ENCODE peak calls at places on chromosomes 5 and 9, in six cellular contexts. One of them, this sample, is unnamed.

GRCh38 chr5:601771-602465 is 10.2 kb upstream of the CEP72 start:
- DNase-seq in stimulated activated CD8-positive, alpha-beta memory T cell treated with anti-CD3 and anti-CD28 coated beads, Interleukin-15, amount 100 ng/mL, for 24 hours: no peak
- DNase-seq in stimulated activated effector memory CD8-positive, alpha-beta T cell treated with anti-CD3 and anti-CD28 coated beads, Interleukin-12 subunit alpha, Interleukin-12 subunit beta, amount 100 ng/mL, for 72 hours: no peak
- DNase-seq in H9: no peak
- DNase-seq in ovary: no peak
- DNase-seq in AG08396: no peak
- DNase-seq in this sample: no peak

GRCh38 chr5:115435065-115435775 is 109.4 kb downstream of the FEM1C start:
- DNase-seq in AG08396: no peak
- DNase-seq in stimulated activated CD8-positive, alpha-beta memory T cell treated with anti-CD3 and anti-CD28 coated beads, Interleukin-15, amount 100 ng/mL, for 24 hours: no peak
- DNase-seq in H9: no peak
- DNase-seq in stimulated activated effector memory CD8-positive, alpha-beta T cell treated with anti-CD3 and anti-CD28 coated beads, Interleukin-12 subunit alpha, Interleukin-12 subunit beta, amount 100 ng/mL, for 72 hours: no peak
- DNase-seq in ovary: no peak
- DNase-seq in this sample: no peak

GRCh38 chr9:126150411-126151030 is 176.1 kb upstream of the MVB12B start:
- DNase-seq in ovary: no peak
- DNase-seq in stimulated activated effector memory CD8-positive, alpha-beta T cell treated with anti-CD3 and anti-CD28 coated beads, Interleukin-12 subunit alpha, Interleukin-12 subunit beta, amount 100 ng/mL, for 72 hours: no peak
- DNase-seq in H9: peak
- DNase-seq in stimulated activated CD8-positive, alpha-beta memory T cell treated with anti-CD3 and anti-CD28 coated beads, Interleukin-15, amount 100 ng/mL, for 24 hours: no peak
- DNase-seq in AG08396: no peak
- DNase-seq in this sample: no peak

GRCh38 chr9:114813717-114814418 is 8.0 kb upstream of the TNFSF15 start:
- DNase-seq in AG08396: no peak
- DNase-seq in H9: no peak
- DNase-seq in stimulated activated effector memory CD8-positive, alpha-beta T cell treated with anti-CD3 and anti-CD28 coated beads, Interleukin-12 subunit alpha, Interleukin-12 subunit beta, amount 100 ng/mL, for 72 hours: no peak
- DNase-seq in ovary: no peak
- DNase-seq in stimulated activated CD8-positive, alpha-beta memory T cell treated with anti-CD3 and anti-CD28 coated beads, Interleukin-15, amount 100 ng/mL, for 24 hours: no peak
- DNase-seq in this sample: no peak

GRCh38 chr9:126036881-126037291 is 289.7 kb downstream of the PBX3 start:
- DNase-seq in stimulated activated effector memory CD8-positive, alpha-beta T cell treated with anti-CD3 and anti-CD28 coated beads, Interleukin-12 subunit alpha, Interleukin-12 subunit beta, amount 100 ng/mL, for 72 hours: no peak
- DNase-seq in AG08396: no peak
- DNase-seq in stimulated activated CD8-positive, alpha-beta memory T cell treated with anti-CD3 and anti-CD28 coated beads, Interleukin-15, amount 100 ng/mL, for 24 hours: no peak
- DNase-seq in ovary: no peak
- DNase-seq in H9: no peak
- DNase-seq in this sample: no peak

GRCh38 chr5:132226516-132227234 is 978 bp downstream of the P4HA2 start:
- DNase-seq in ovary: peak
- DNase-seq in stimulated activated effector memory CD8-positive, alpha-beta T cell treated with anti-CD3 and anti-CD28 coated beads, Interleukin-12 subunit alpha, Interleukin-12 subunit beta, amount 100 ng/mL, for 72 hours: no peak
- DNase-seq in AG08396: no peak
- DNase-seq in stimulated activated CD8-positive, alpha-beta memory T cell treated with anti-CD3 and anti-CD28 coated beads, Interleukin-15, amount 100 ng/mL, for 24 hours: no peak
- DNase-seq in H9: peak
- DNase-seq in this sample: peak

GRCh38 chr9:119020730-119021333 is 348.4 kb downstream of the BRINP1 start:
- DNase-seq in stimulated activated effector memory CD8-positive, alpha-beta T cell treated with anti-CD3 and anti-CD28 coated beads, Interleukin-12 subunit alpha, Interleukin-12 subunit beta, amount 100 ng/mL, for 72 hours: no peak
- DNase-seq in AG08396: no peak
- DNase-seq in ovary: no peak
- DNase-seq in H9: peak
- DNase-seq in stimulated activated CD8-positive, alpha-beta memory T cell treated with anti-CD3 and anti-CD28 coated beads, Interleukin-15, amount 100 ng/mL, for 24 hours: no peak
- DNase-seq in this sample: no peak

GRCh38 chr5:95238560-95239325 is 46.2 kb downstream of the MCTP1 start:
- DNase-seq in H9: no peak
- DNase-seq in ovary: no peak
- DNase-seq in stimulated activated effector memory CD8-positive, alpha-beta T cell treated with anti-CD3 and anti-CD28 coated beads, Interleukin-12 subunit alpha, Interleukin-12 subunit beta, amount 100 ng/mL, for 72 hours: no peak
- DNase-seq in AG08396: no peak
- DNase-seq in stimulated activated CD8-positive, alpha-beta memory T cell treated with anti-CD3 and anti-CD28 coated beads, Interleukin-15, amount 100 ng/mL, for 24 hours: no peak
- DNase-seq in this sample: no peak

GRCh38 chr5:88667187-88668141 is 215.5 kb downstream of the MEF2C start:
- DNase-seq in H9: peak
- DNase-seq in stimulated activated CD8-positive, alpha-beta memory T cell treated with anti-CD3 and anti-CD28 coated beads, Interleukin-15, amount 100 ng/mL, for 24 hours: no peak
- DNase-seq in stimulated activated effector memory CD8-positive, alpha-beta T cell treated with anti-CD3 and anti-CD28 coated beads, Interleukin-12 subunit alpha, Interleukin-12 subunit beta, amount 100 ng/mL, for 72 hours: no peak
- DNase-seq in ovary: no peak
- DNase-seq in AG08396: no peak
- DNase-seq in this sample: no peak

GRCh38 chr5:146059349-146060220 is 45.8 kb downstream of the PLAC8L1 start:
- DNase-seq in stimulated activated effector memory CD8-positive, alpha-beta T cell treated with anti-CD3 and anti-CD28 coated beads, Interleukin-12 subunit alpha, Interleukin-12 subunit beta, amount 100 ng/mL, for 72 hours: no peak
- DNase-seq in stimulated activated CD8-positive, alpha-beta memory T cell treated with anti-CD3 and anti-CD28 coated beads, Interleukin-15, amount 100 ng/mL, for 24 hours: no peak
- DNase-seq in H9: no peak
- DNase-seq in ovary: no peak
- DNase-seq in AG08396: no peak
- DNase-seq in this sample: no peak

GRCh38 chr5:78593465-78593864 is 55.1 kb downstream of the LHFPL2 start:
- DNase-seq in AG08396: no peak
- DNase-seq in ovary: no peak
- DNase-seq in H9: no peak
- DNase-seq in stimulated activated CD8-positive, alpha-beta memory T cell treated with anti-CD3 and anti-CD28 coated beads, Interleukin-15, amount 100 ng/mL, for 24 hours: no peak
- DNase-seq in stimulated activated effector memory CD8-positive, alpha-beta T cell treated with anti-CD3 and anti-CD28 coated beads, Interleukin-12 subunit alpha, Interleukin-12 subunit beta, amount 100 ng/mL, for 72 hours: no peak
- DNase-seq in this sample: no peak

GRCh38 chr9:82540175-82540574 is 522.8 kb downstream of the RASEF start:
- DNase-seq in H9: no peak
- DNase-seq in stimulated activated effector memory CD8-positive, alpha-beta T cell treated with anti-CD3 and anti-CD28 coated beads, Interleukin-12 subunit alpha, Interleukin-12 subunit beta, amount 100 ng/mL, for 72 hours: no peak
- DNase-seq in stimulated activated CD8-positive, alpha-beta memory T cell treated with anti-CD3 and anti-CD28 coated beads, Interleukin-15, amount 100 ng/mL, for 24 hours: no peak
- DNase-seq in AG08396: no peak
- DNase-seq in ovary: no peak
- DNase-seq in this sample: peak

GRCh38 chr5:56827043-56827442 is 11.7 kb downstream of the MAP3K1 start:
- DNase-seq in H9: peak
- DNase-seq in stimulated activated CD8-positive, alpha-beta memory T cell treated with anti-CD3 and anti-CD28 coated beads, Interleukin-15, amount 100 ng/mL, for 24 hours: no peak
- DNase-seq in stimulated activated effector memory CD8-positive, alpha-beta T cell treated with anti-CD3 and anti-CD28 coated beads, Interleukin-12 subunit alpha, Interleukin-12 subunit beta, amount 100 ng/mL, for 72 hours: no peak
- DNase-seq in AG08396: no peak
- DNase-seq in ovary: no peak
- DNase-seq in this sample: no peak

GRCh38 chr5:14447958-14448881 is 133.4 kb upstream of the OTULINL start:
- DNase-seq in stimulated activated effector memory CD8-positive, alpha-beta T cell treated with anti-CD3 and anti-CD28 coated beads, Interleukin-12 subunit alpha, Interleukin-12 subunit beta, amount 100 ng/mL, for 72 hours: no peak
- DNase-seq in ovary: peak
- DNase-seq in stimulated activated CD8-positive, alpha-beta memory T cell treated with anti-CD3 and anti-CD28 coated beads, Interleukin-15, amount 100 ng/mL, for 24 hours: no peak
- DNase-seq in AG08396: no peak
- DNase-seq in H9: no peak
- DNase-seq in this sample: no peak

GRCh38 chr9:93303258-93303771 is 119.4 kb downstream of the WNK2 start:
- DNase-seq in stimulated activated CD8-positive, alpha-beta memory T cell treated with anti-CD3 and anti-CD28 coated beads, Interleukin-15, amount 100 ng/mL, for 24 hours: no peak
- DNase-seq in H9: peak
- DNase-seq in AG08396: no peak
- DNase-seq in stimulated activated effector memory CD8-positive, alpha-beta T cell treated with anti-CD3 and anti-CD28 coated beads, Interleukin-12 subunit alpha, Interleukin-12 subunit beta, amount 100 ng/mL, for 72 hours: no peak
- DNase-seq in ovary: no peak
- DNase-seq in this sample: no peak

GRCh38 chr9:113514061-113514460 is 50.5 kb downstream of the RGS3 start:
- DNase-seq in stimulated activated CD8-positive, alpha-beta memory T cell treated with anti-CD3 and anti-CD28 coated beads, Interleukin-15, amount 100 ng/mL, for 24 hours: no peak
- DNase-seq in stimulated activated effector memory CD8-positive, alpha-beta T cell treated with anti-CD3 and anti-CD28 coated beads, Interleukin-12 subunit alpha, Interleukin-12 subunit beta, amount 100 ng/mL, for 72 hours: no peak
- DNase-seq in AG08396: no peak
- DNase-seq in H9: no peak
- DNase-seq in ovary: no peak
- DNase-seq in this sample: peak

GRCh38 chr9:130029223-130029583 is 13.8 kb downstream of the FNBP1 start:
- DNase-seq in stimulated activated effector memory CD8-positive, alpha-beta T cell treated with anti-CD3 and anti-CD28 coated beads, Interleukin-12 subunit alpha, Interleukin-12 subunit beta, amount 100 ng/mL, for 72 hours: no peak
- DNase-seq in AG08396: no peak
- DNase-seq in H9: no peak
- DNase-seq in ovary: no peak
- DNase-seq in stimulated activated CD8-positive, alpha-beta memory T cell treated with anti-CD3 and anti-CD28 coated beads, Interleukin-15, amount 100 ng/mL, for 24 hours: no peak
- DNase-seq in this sample: no peak